ENCODE peak calls at places on chromosomes 3 and 15, in ten cellular contexts. P is SK-N-SH, D is K562, N is stomach, O is H1, S is HepG2, E is breast epithelium, B is sigmoid colon, V is HL-60, U is GM12891. R is an unnamed sample.

GRCh38 chr3:8759038-8759755 is 10.2 kb downstream of the OXTR start:
- DNase-seq in P (no peak), D (no peak), N (no peak), O (no peak), S (no peak), E (no peak), B (no peak), V (no peak), U (no peak), R (no peak)

GRCh38 chr3:66133050-66133757 is 87.6 kb upstream of the SLC25A26 start:
- DNase-seq in P (no peak), D (no peak), N (no peak), O (no peak), S (peak), E (no peak), B (no peak), V (no peak), U (no peak), R (no peak)

GRCh38 chr15:90598053-90598577 is 68.4 kb downstream of the CRTC3 start:
- DNase-seq in P (no peak), D (peak), N (peak), O (no peak), S (peak), E (no peak), B (peak), V (no peak), U (peak), R (no peak)

GRCh38 chr15:37860896-37861295 is 73.5 kb upstream of the TMCO5A start:
- DNase-seq in P (no peak), D (no peak), N (no peak), O (no peak), S (no peak), E (no peak), B (no peak), V (no peak), U (no peak), R (no peak)

GRCh38 chr3:108381531-108381930 is 85.2 kb downstream of the HHLA2 start:
- DNase-seq in P (peak), D (no peak), N (no peak), O (peak), S (no peak), E (no peak), B (no peak), V (no peak), U (no peak), R (no peak)

GRCh38 chr3:131402391-131403039 is 20.9 kb downstream of the NUDT16 start:
- DNase-seq in P (no peak), D (no peak), N (no peak), O (no peak), S (no peak), E (no peak), B (no peak), V (peak), U (no peak), R (no peak)

GRCh38 chr3:184506579-184506978 is 55.0 kb upstream of the EPHB3 start:
- DNase-seq in P (no peak), D (no peak), N (no peak), O (no peak), S (no peak), E (no peak), B (no peak), V (no peak), U (no peak), R (no peak)

GRCh38 chr15:68699124-68699880 is 120.5 kb downstream of the CORO2B start:
- DNase-seq in P (no peak), D (no peak), N (no peak), O (no peak), S (no peak), E (no peak), B (no peak), V (no peak), U (no peak), R (no peak)

GRCh38 chr3:161691677-161692076 is 195.1 kb downstream of the OTOL1 start:
- DNase-seq in P (no peak), D (no peak), N (no peak), O (no peak), S (no peak), E (no peak), B (no peak), V (no peak), U (no peak), R (no peak)

GRCh38 chr3:51686512-51687215 is 15.6 kb downstream of the TEX264 start:
- DNase-seq in P (no peak), D (peak), N (peak), O (no peak), S (no peak), E (no peak), B (no peak), V (peak), U (peak), R (no peak)

GRCh38 chr3:49173792-49174170 is 2.4 kb downstream of the KLHDC8B start:
- DNase-seq in P (peak), D (no peak), N (no peak), O (no peak), S (no peak), E (no peak), B (no peak), V (no peak), U (no peak), R (no peak)

GRCh38 chr15:100001405-100001804 is 268.2 kb upstream of the LYSMD4 start:
- DNase-seq in P (no peak), D (no peak), N (no peak), O (no peak), S (no peak), E (no peak), B (no peak), V (no peak), U (no peak), R (no peak)

GRCh38 chr15:68186671-68187397 is 18.3 kb downstream of the CALML4 start:
- DNase-seq in P (no peak), D (no peak), N (no peak), O (no peak), S (no peak), E (no peak), B (no peak), V (no peak), U (no peak), R (no peak)

GRCh38 chr3:160472344-160472743 is 22.8 kb upstream of the TRIM59 start:
- DNase-seq in P (no peak), D (no peak), N (no peak), O (no peak), S (no peak), E (no peak), B (no peak), V (no peak), U (no peak), R (no peak)

GRCh38 chr15:89998923-89999675 is 2.0 kb upstream of the ZNF710 start:
- DNase-seq in P (no peak), D (no peak), N (no peak), O (no peak), S (no peak), E (no peak), B (no peak), V (no peak), U (no peak), R (no peak)

GRCh38 chr15:59632714-59633113 is 21.1 kb downstream of the GCNT3 start:
- DNase-seq in P (no peak), D (peak), N (no peak), O (peak), S (peak), E (no peak), B (no peak), V (no peak), U (no peak), R (no peak)

GRCh38 chr3:69182588-69183299 is 60.3 kb upstream of the LMOD3 start:
- DNase-seq in P (no peak), D (no peak), N (no peak), O (no peak), S (no peak), E (no peak), B (no peak), V (no peak), U (no peak), R (no peak)

GRCh38 chr3:69505770-69506407 is 120.0 kb upstream of the FRMD4B start:
- DNase-seq in P (no peak), D (no peak), N (no peak), O (no peak), S (no peak), E (no peak), B (no peak), V (no peak), U (no peak), R (no peak)

GRCh38 chr3:29759021-29759359 is 478.1 kb downstream of the RBMS3 start:
- DNase-seq in P (no peak), D (no peak), N (no peak), O (no peak), S (no peak), E (no peak), B (no peak), V (no peak), U (no peak), R (no peak)

GRCh38 chr3:37475435-37475834 is 301.1 kb upstream of the LRRFIP2 start:
- DNase-seq in P (no peak), D (no peak), N (no peak), O (no peak), S (no peak), E (no peak), B (no peak), V (no peak), U (no peak), R (no peak)

GRCh38 chr3:46881819-46882376 is 4.4 kb downstream of the PTH1R start:
- DNase-seq in P (peak), D (peak), N (no peak), O (no peak), S (no peak), E (no peak), B (peak), V (no peak), U (no peak), R (no peak)

GRCh38 chr3:177733233-177733632 is 536.0 kb upstream of the TBL1XR1 start:
- DNase-seq in P (no peak), D (no peak), N (no peak), O (no peak), S (no peak), E (no peak), B (no peak), V (no peak), U (no peak), R (no peak)

GRCh38 chr3:138890555-138891187 is 55.9 kb upstream of the PIK3CB start:
- DNase-seq in P (no peak), D (peak), N (no peak), O (no peak), S (no peak), E (no peak), B (no peak), V (peak), U (peak), R (no peak)

GRCh38 chr3:12224181-12225147 is 64.4 kb upstream of the PPARG start:
- DNase-seq in P (no peak), D (no peak), N (peak), O (no peak), S (peak), E (no peak), B (no peak), V (no peak), U (no peak), R (no peak)

GRCh38 chr15:59622289-59622688 is 10.7 kb downstream of the GCNT3 start:
- DNase-seq in P (peak), D (peak), N (peak), O (peak), S (peak), E (no peak), B (no peak), V (no peak), U (peak), R (no peak)

GRCh38 chr3:14175383-14176037 is 2.9 kb downstream of the XPC start:
- DNase-seq in P (no peak), D (peak), N (no peak), O (no peak), S (no peak), E (no peak), B (no peak), V (no peak), U (no peak), R (no peak)

GRCh38 chr15:63583027-63583426 is 14.2 kb upstream of the FBXL22 start:
- DNase-seq in P (no peak), D (no peak), N (no peak), O (no peak), S (no peak), E (no peak), B (no peak), V (no peak), U (no peak), R (no peak)

GRCh38 chr3:106729481-106729880 is 647.8 kb upstream of the CCDC54 start:
- DNase-seq in P (no peak), D (no peak), N (no peak), O (no peak), S (no peak), E (no peak), B (no peak), V (no peak), U (no peak), R (no peak)

GRCh38 chr3:73433079-73433478 is 191.7 kb downstream of the PDZRN3 start:
- DNase-seq in P (no peak), D (no peak), N (no peak), O (no peak), S (no peak), E (no peak), B (no peak), V (no peak), U (no peak), R (no peak)

GRCh38 chr3:118262800-118263402 is 771.7 kb downstream of the IGSF11 start:
- DNase-seq in P (no peak), D (no peak), N (no peak), O (no peak), S (no peak), E (no peak), B (no peak), V (no peak), U (no peak), R (no peak)

GRCh38 chr3:16173696-16174355 is 654 bp upstream of the GALNT15 start:
- DNase-seq in P (no peak), D (no peak), N (no peak), O (no peak), S (no peak), E (no peak), B (no peak), V (no peak), U (no peak), R (no peak)

GRCh38 chr3:182792901-182793662 is at the start of gene ATP11B:
- DNase-seq in P (peak), D (peak), N (peak), O (no peak), S (peak), E (peak), B (peak), V (no peak), U (peak), R (no peak)

GRCh38 chr3:107065094-107065861 is 312.0 kb upstream of the CCDC54 start:
- DNase-seq in P (peak), D (no peak), N (no peak), O (no peak), S (no peak), E (peak), B (no peak), V (no peak), U (no peak), R (no peak)

GRCh38 chr15:29106116-29106515 is 163.5 kb downstream of the NSMCE3 start:
- DNase-seq in P (no peak), D (no peak), N (no peak), O (no peak), S (no peak), E (no peak), B (no peak), V (no peak), U (no peak), R (no peak)

GRCh38 chr3:25870452-25870851 is 80.6 kb downstream of the OXSM start:
- DNase-seq in P (no peak), D (no peak), N (no peak), O (no peak), S (no peak), E (no peak), B (no peak), V (no peak), U (no peak), R (no peak)

GRCh38 chr3:58667704-58668103 is 1.1 kb upstream of the FAM3D start:
- DNase-seq in P (no peak), D (no peak), N (peak), O (no peak), S (no peak), E (no peak), B (no peak), V (no peak), U (no peak), R (no peak)

GRCh38 chr15:38589502-38589901 is 24.9 kb upstream of the RASGRP1 start:
- DNase-seq in P (no peak), D (peak), N (no peak), O (no peak), S (no peak), E (peak), B (no peak), V (peak), U (no peak), R (no peak)

GRCh38 chr15:100721758-100722550 is 119.6 kb downstream of the ASB7 start:
- DNase-seq in P (no peak), D (no peak), N (peak), O (no peak), S (peak), E (peak), B (peak), V (peak), U (no peak), R (peak)

GRCh38 chr15:78909791-78910228 is 35.0 kb downstream of the CTSH start:
- DNase-seq in P (peak), D (peak), N (no peak), O (no peak), S (peak), E (no peak), B (no peak), V (no peak), U (no peak), R (no peak)

GRCh38 chr3:42262525-42262924 is 3.5 kb downstream of the CCK start:
- DNase-seq in P (no peak), D (no peak), N (no peak), O (no peak), S (no peak), E (no peak), B (no peak), V (no peak), U (no peak), R (no peak)

GRCh38 chr3:88661433-88661824 is 446.0 kb upstream of the EPHA3 start:
- DNase-seq in P (no peak), D (no peak), N (no peak), O (no peak), S (no peak), E (no peak), B (no peak), V (no peak), U (no peak), R (no peak)
- TF ChIP-seq POLR2AphosphoS5 in P (no peak), D (no peak), N (no peak), O (no peak), S (no peak), E (no peak), B (no peak), V (no peak), U (no peak), R (no peak)

GRCh38 chr15:61157933-61158332 is 71.2 kb downstream of the RORA start:
- DNase-seq in P (no peak), D (no peak), N (no peak), O (no peak), S (no peak), E (peak), B (peak), V (no peak), U (no peak), R (no peak)
- TF ChIP-seq POLR2AphosphoS5 in P (no peak), D (no peak), N (peak), O (no peak), S (no peak), E (peak), B (no peak), V (no peak), U (no peak), R (peak)

GRCh38 chr3:120595788-120596115 is 384 bp upstream of the NDUFB4 start:
- DNase-seq in P (no peak), D (no peak), N (no peak), O (no peak), S (no peak), E (no peak), B (no peak), V (no peak), U (no peak), R (no peak)
- TF ChIP-seq POLR2AphosphoS5 in P (no peak), D (no peak), N (no peak), O (no peak), S (no peak), E (no peak), B (no peak), V (no peak), U (no peak), R (no peak)

GRCh38 chr15:85580914-85581313 is 200.5 kb downstream of the AKAP13 start:
- DNase-seq in P (no peak), D (no peak), N (peak), O (no peak), S (no peak), E (no peak), B (no peak), V (no peak), U (no peak), R (no peak)
- TF ChIP-seq POLR2AphosphoS5 in P (no peak), D (no peak), N (no peak), O (no peak), S (no peak), E (no peak), B (no peak), V (no peak), U (no peak), R (no peak)

GRCh38 chr3:45599424-45599886 is 4.9 kb downstream of the LIMD1 start:
- DNase-seq in P (no peak), D (no peak), N (peak), O (no peak), S (no peak), E (no peak), B (no peak), V (no peak), U (no peak), R (no peak)

GRCh38 chr3:45597581-45597980 is 3.0 kb downstream of the LIMD1 start:
- DNase-seq in P (no peak), D (peak), N (no peak), O (no peak), S (no peak), E (no peak), B (no peak), V (no peak), U (no peak), R (no peak)

GRCh38 chr3:45596290-45596791 is 1.8 kb downstream of the LIMD1 start:
- DNase-seq in P (no peak), D (peak), N (no peak), O (no peak), S (no peak), E (no peak), B (no peak), V (no peak), U (peak), R (no peak)

GRCh38 chr3:45595364-45596154 is 1.0 kb downstream of the LIMD1 start:
- DNase-seq in P (peak), D (peak), N (peak), O (no peak), S (no peak), E (no peak), B (peak), V (no peak), U (no peak), R (no peak)

DNA sequence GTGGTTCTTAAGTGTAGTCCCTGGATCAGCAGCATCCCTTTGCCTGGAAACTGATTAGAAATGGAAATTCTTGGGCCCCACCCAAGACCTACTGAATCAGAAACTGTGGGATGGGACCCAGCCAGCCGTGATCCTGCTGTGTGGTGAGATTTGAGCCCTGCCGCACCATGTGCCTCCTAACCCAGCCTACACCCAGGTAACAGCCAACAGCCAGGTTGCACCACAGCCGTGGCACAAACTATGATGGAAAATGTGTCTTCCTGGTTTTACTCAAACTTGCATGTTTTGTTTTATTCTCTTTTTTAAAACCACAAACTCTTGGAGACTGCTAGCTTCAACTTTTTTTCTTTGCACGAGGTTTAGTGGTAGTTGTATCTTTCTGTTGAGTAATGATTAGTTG is 2.6 kb downstream of the LIMD1 start:
- DNase-seq in P (no peak), D (peak), N (peak), O (no peak), S (no peak), E (no peak), B (no peak), V (no peak), U (no peak), R (no peak)
- TF ChIP-seq POLR2AphosphoS5 in P (no peak), D (no peak), N (no peak), O (no peak), S (no peak), E (no peak), B (no peak), V (no peak), U (no peak), R (peak)

GRCh38 chr3:194985031-194985578 is 285.9 kb downstream of the XXYLT1 start:
- DNase-seq in P (no peak), D (peak), N (peak), O (peak), S (peak), E (peak), B (peak), V (peak), U (no peak), R (peak)
- TF ChIP-seq POLR2AphosphoS5 in P (no peak), D (no peak), N (no peak), O (no peak), S (no peak), E (no peak), B (no peak), V (no peak), U (no peak), R (no peak)

GRCh38 chr3:179526482-179526881 is 36.2 kb upstream of the ACTL6A start:
- DNase-seq in P (no peak), D (no peak), N (no peak), O (no peak), S (no peak), E (no peak), B (no peak), V (no peak), U (no peak), R (no peak)

GRCh38 chr3:179528786-179529185 is 33.9 kb upstream of the ACTL6A start:
- DNase-seq in P (no peak), D (no peak), N (no peak), O (no peak), S (no peak), E (no peak), B (no peak), V (no peak), U (no peak), R (no peak)

GRCh38 chr3:179526989-179527391 is 35.7 kb upstream of the ACTL6A start:
- DNase-seq in P (peak), D (no peak), N (no peak), O (peak), S (no peak), E (no peak), B (peak), V (no peak), U (no peak), R (no peak)
- TF ChIP-seq POLR2AphosphoS5 in P (peak), D (no peak), N (peak), O (no peak), S (no peak), E (no peak), B (peak), V (no peak), U (no peak), R (no peak)

GRCh38 chr15:52652984-52653383 is 26.2 kb downstream of the ATOSA start:
- DNase-seq in P (no peak), D (peak), N (no peak), O (no peak), S (no peak), E (no peak), B (no peak), V (no peak), U (no peak), R (no peak)

GRCh38 chr15:52658955-52659354 is 20.2 kb downstream of the ATOSA start:
- DNase-seq in P (no peak), D (no peak), N (no peak), O (no peak), S (no peak), E (no peak), B (no peak), V (no peak), U (no peak), R (no peak)

GRCh38 chr15:52653451-52653964 is 25.7 kb downstream of the ATOSA start:
- DNase-seq in P (no peak), D (peak), N (no peak), O (no peak), S (no peak), E (no peak), B (no peak), V (no peak), U (no peak), R (no peak)

GRCh38 chr15:52657338-52657737 is 21.9 kb downstream of the ATOSA start:
- DNase-seq in P (no peak), D (no peak), N (no peak), O (no peak), S (no peak), E (no peak), B (no peak), V (no peak), U (no peak), R (no peak)

GRCh38 chr15:52656412-52656811 is 22.8 kb downstream of the ATOSA start:
- DNase-seq in P (no peak), D (no peak), N (no peak), O (no peak), S (no peak), E (no peak), B (no peak), V (no peak), U (no peak), R (no peak)
- TF ChIP-seq POLR2AphosphoS5 in P (no peak), D (no peak), N (no peak), O (no peak), S (no peak), E (no peak), B (no peak), V (no peak), U (no peak), R (no peak)